ENCODE peak calls at places on chromosomes 5 and 9, in five cellular contexts. C is transverse colon; G is adrenal gland; W is GM23338; Y is CD8-positive, alpha-beta T cell. U is an unnamed sample.

GRCh38 chr5:143828710-143829109 is 16.7 kb downstream of the HMHB1 start:
- DNase-seq in C (no peak), G (no peak), W (no peak), Y (no peak), U (peak; percentile 15)

GRCh38 chr5:40150896-40151295 is 528.8 kb upstream of the PTGER4 start:
- DNase-seq in C (no peak), G (no peak), W (peak; percentile 4), Y (no peak), U (no peak)

GRCh38 chr5:112948455-112948854 is 26.4 kb upstream of the REEP5 start:
- DNase-seq in C (no peak), G (no peak), W (no peak), Y (no peak), U (no peak)

GRCh38 chr9:36945999-36946398 is 88.1 kb downstream of the PAX5 start:
- DNase-seq in C (no peak), G (no peak), W (no peak), Y (no peak), U (no peak)

GRCh38 chr5:72448368-72448767 is 58.8 kb downstream of the ZNF366 start:
- DNase-seq in C (no peak), G (no peak), W (no peak), Y (no peak), U (no peak)

GRCh38 chr5:177447611-177448243 is 1.1 kb downstream of the PRR7 start:
- DNase-seq in C (no peak), G (peak; percentile 92), W (peak; percentile 84), Y (no peak), U (peak; percentile 74)

GRCh38 chr9:127185181-127185580 is 62.7 kb upstream of the ANGPTL2 start:
- DNase-seq in C (no peak), G (no peak), W (no peak), Y (no peak), U (no peak)

GRCh38 chr5:96934695-96935555 is 955 bp upstream of the LNPEP start:
- DNase-seq in C (peak; percentile 95), G (peak; percentile 92), W (peak; percentile 90), Y (peak; percentile 92), U (peak; percentile 96)

GRCh38 chr5:149466457-149466972 is 84.7 kb downstream of the CSNK1A1 start:
- DNase-seq in C (peak; percentile 61), G (peak; percentile 83), W (no peak), Y (no peak), U (peak; percentile 94)

GRCh38 chr5:169344629-169345028 is 43.7 kb upstream of the SLIT3 start:
- DNase-seq in C (no peak), G (no peak), W (no peak), Y (no peak), U (no peak)

GRCh38 chr9:136225366-136225747 is 20.3 kb downstream of the QSOX2 start:
- DNase-seq in C (peak; percentile 54), G (no peak), W (no peak), Y (no peak), U (no peak)

GRCh38 chr5:5583023-5583765 is 160.7 kb downstream of the ICE1 start:
- DNase-seq in C (no peak), G (no peak), W (no peak), Y (no peak), U (no peak)

GRCh38 chr5:109312695-109313094 is 97.1 kb downstream of the PJA2 start:
- DNase-seq in C (no peak), G (no peak), W (no peak), Y (no peak), U (no peak)

GRCh38 chr5:469752-470483 is 26.9 kb downstream of the EXOC3 start:
- DNase-seq in C (peak; percentile 5), G (no peak), W (no peak), Y (no peak), U (no peak)

GRCh38 chr9:131095666-131096489 is 453 bp upstream of the AIF1L start:
- DNase-seq in C (no peak), G (peak; percentile 23), W (peak; percentile 94), Y (no peak), U (peak; percentile 20)

GRCh38 chr5:96434201-96434645 is 1.2 kb upstream of the PCSK1 start:
- DNase-seq in C (peak; percentile 57), G (peak; percentile 70), W (peak; percentile 93), Y (peak; percentile 36), U (peak; percentile 77)

GRCh38 chr5:91341159-91341558 is 42.0 kb downstream of the ARRDC3 start:
- DNase-seq in C (no peak), G (no peak), W (no peak), Y (no peak), U (no peak)

GRCh38 chr5:142753114-142753764 is 16.9 kb upstream of the ARHGAP26 start:
- DNase-seq in C (peak; percentile 23), G (peak; percentile 21), W (no peak), Y (no peak), U (no peak)

GRCh38 chr9:113503613-113504230 is 40.2 kb downstream of the RGS3 start:
- DNase-seq in C (no peak), G (no peak), W (no peak), Y (no peak), U (no peak)

GRCh38 chr9:91321691-91322090 is 40.0 kb downstream of the AUH start:
- DNase-seq in C (no peak), G (no peak), W (no peak), Y (no peak), U (no peak)

GRCh38 chr9:92180669-92181181 is 65.5 kb upstream of the SPTLC1 start:
- DNase-seq in C (no peak), G (peak; percentile 70), W (no peak), Y (no peak), U (peak; percentile 96)

GRCh38 chr5:143194206-143194605 is 209.3 kb downstream of the NR3C1 start:
- DNase-seq in C (no peak), G (no peak), W (no peak), Y (no peak), U (no peak)

GRCh38 chr5:53262348-53262970 is 152.9 kb upstream of the MOCS2 start:
- DNase-seq in C (no peak), G (peak; percentile 48), W (peak; percentile 44), Y (no peak), U (peak; percentile 56)

GRCh38 chr5:54229041-54229780 is 81.2 kb downstream of the ARL15 start:
- DNase-seq in C (peak; percentile 80), G (peak; percentile 82), W (peak; percentile 81), Y (peak; percentile 78), U (peak; percentile 60)

GRCh38 chr9:33161011-33161588 is 6.0 kb downstream of the B4GALT1 start:
- DNase-seq in C (peak; percentile 73), G (peak; percentile 92), W (no peak), Y (peak; percentile 52), U (peak; percentile 98)

GRCh38 chr5:5422819-5423515 is 490 bp downstream of the ICE1 start:
- DNase-seq in C (no peak), G (no peak), W (peak; percentile 39), Y (no peak), U (peak; percentile 24)

GRCh38 chr5:9927521-9927997 is 297.4 kb upstream of the TAS2R1 start:
- DNase-seq in C (no peak), G (no peak), W (peak; percentile 27), Y (no peak), U (peak; percentile 32)

GRCh38 chr5:133698646-133699526 is 86.5 kb upstream of the FSTL4 start:
- DNase-seq in C (no peak), G (no peak), W (no peak), Y (no peak), U (no peak)

GRCh38 chr5:50663636-50664035 is 2.8 kb upstream of the PARP8 start:
- DNase-seq in C (peak; percentile 20), G (peak; percentile 47), W (no peak), Y (no peak), U (no peak)

GRCh38 chr5:144333336-144333920 is 162.8 kb downstream of the KCTD16 start:
- DNase-seq in C (no peak), G (no peak), W (no peak), Y (no peak), U (no peak)

DNA sequence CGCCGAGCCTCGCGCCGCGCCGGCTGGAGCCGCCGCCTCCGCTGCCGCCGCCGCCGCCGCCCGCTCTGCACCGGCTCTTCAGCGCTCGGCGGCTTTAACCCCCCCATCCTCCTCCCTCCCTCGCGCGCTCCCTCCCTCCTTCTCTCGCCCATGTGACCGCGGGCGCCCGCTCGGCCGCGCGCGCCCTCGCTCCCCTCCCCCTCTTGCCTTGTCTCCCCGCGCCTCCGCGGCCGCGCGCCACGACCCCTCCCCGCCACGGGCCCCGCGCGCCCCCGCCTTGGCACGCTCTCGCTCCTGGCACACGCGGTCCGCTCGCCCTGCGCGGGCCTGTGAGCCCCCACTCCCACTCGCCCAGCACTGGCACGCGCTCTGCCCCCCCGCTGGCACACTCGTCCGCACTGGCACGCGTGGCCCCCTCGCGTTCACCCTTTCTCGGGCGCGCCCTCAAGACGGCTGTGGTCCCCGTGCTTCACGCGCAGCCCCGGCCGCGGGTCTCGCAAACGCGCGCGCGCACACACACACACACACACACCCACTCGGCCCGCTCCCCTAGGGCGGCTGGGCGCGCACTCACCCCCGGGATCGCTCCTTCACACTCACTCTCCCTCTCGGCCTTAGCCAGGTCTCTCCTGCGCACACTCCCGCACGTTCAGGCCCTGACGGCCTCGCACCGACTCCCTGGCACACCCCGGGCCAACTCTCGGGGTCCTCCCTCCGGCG is at the start of gene CNTFR:
- DNase-seq in C (no peak), G (no peak), W (peak; percentile 79), Y (no peak), U (peak; percentile 9)
- H3K27me3 ChIP-seq in C (peaks cover 95% of the 10 kb centered on the region), G (peaks cover 30% of the 10 kb centered on the region), W (peaks cover 100% of the 10 kb centered on the region), Y (peaks cover 53% of the 10 kb centered on the region), U (peaks cover 94% of the 10 kb centered on the region)

GRCh38 chr5:119451561-119451960 is 736 bp upstream of the HSD17B4 start:
- DNase-seq in C (no peak), G (no peak), W (peak; percentile 57), Y (no peak), U (no peak)
- H3K27me3 ChIP-seq in C (no peaks in the 10 kb centered on the region), G (no peaks in the 10 kb centered on the region), W (no peaks in the 10 kb centered on the region), Y (no peaks in the 10 kb centered on the region), U (no peaks in the 10 kb centered on the region)

DNA sequence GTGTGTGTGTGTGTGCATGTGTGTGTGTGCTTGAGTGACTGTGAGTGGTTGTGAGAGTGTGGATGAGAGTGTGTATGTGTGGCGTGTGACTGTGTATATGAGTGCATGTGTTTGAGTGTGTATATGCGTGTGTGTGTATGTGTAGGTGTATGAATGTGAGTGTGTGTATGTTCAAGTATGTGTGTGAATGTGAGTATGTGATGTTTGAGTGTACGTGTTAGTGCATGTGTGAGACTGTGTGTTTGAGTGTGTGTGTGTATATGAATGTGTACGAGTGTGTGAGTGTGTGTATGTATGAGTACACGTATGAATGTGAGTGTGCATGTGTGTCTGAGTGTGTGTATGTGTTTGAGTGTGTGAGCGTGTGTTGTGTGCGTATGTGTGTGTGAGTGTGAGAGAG is 47.8 kb downstream of the KCNIP1 start:
- DNase-seq in C (no peak), G (no peak), W (no peak), Y (no peak), U (no peak)
- H3K27me3 ChIP-seq in C (no peaks in the 10 kb centered on the region), G (no peaks in the 10 kb centered on the region), W (no peaks in the 10 kb centered on the region), Y (peaks cover 3% of the 10 kb centered on the region), U (peaks cover 34% of the 10 kb centered on the region)

GRCh38 chr5:75831561-75831960 is 114.3 kb upstream of the POC5 start:
- DNase-seq in C (no peak), G (no peak), W (no peak), Y (no peak), U (no peak)
- H3K27me3 ChIP-seq in C (no peaks in the 10 kb centered on the region), G (no peaks in the 10 kb centered on the region), W (no peaks in the 10 kb centered on the region), Y (no peaks in the 10 kb centered on the region), U (no peaks in the 10 kb centered on the region)

GRCh38 chr9:133608881-133609280 is 308 bp downstream of the FAM163B start:
- DNase-seq in C (no peak), G (no peak), W (peak; percentile 63), Y (no peak), U (no peak)
- H3K27me3 ChIP-seq in C (peaks cover 86% of the 10 kb centered on the region), G (peaks cover 30% of the 10 kb centered on the region), W (peaks cover 15% of the 10 kb centered on the region), Y (peaks cover 4% of the 10 kb centered on the region), U (peaks cover 93% of the 10 kb centered on the region)